ENCODE peak calls at places on chromosomes 12 and 14, in four cellular contexts. One of them, this sample, is unnamed.

GRCh38 chr12:1846421-1847405 is 26.3 kb downstream of the LRTM2 start:
- DNase-seq in stimulated activated CD4-positive, alpha-beta T cell treated with anti-CD3 and anti-CD28 coated beads, Interleukin-15, amount 100 ng/mL, for 1 hour: no peak
- DNase-seq in astrocyte of the cerebellum: no peak
- DNase-seq in WTC11: peak; percentile 7
- DNase-seq in this sample: no peak

GRCh38 chr14:59919582-59920377 is at the start of gene LRRC9:
- DNase-seq in stimulated activated CD4-positive, alpha-beta T cell treated with anti-CD3 and anti-CD28 coated beads, Interleukin-15, amount 100 ng/mL, for 1 hour: no peak
- DNase-seq in astrocyte of the cerebellum: peak; percentile 34
- DNase-seq in WTC11: peak; percentile 96
- DNase-seq in this sample: no peak

GRCh38 chr12:114698566-114699163 is 14.7 kb upstream of the TBX3 start:
- DNase-seq in stimulated activated CD4-positive, alpha-beta T cell treated with anti-CD3 and anti-CD28 coated beads, Interleukin-15, amount 100 ng/mL, for 1 hour: no peak
- DNase-seq in astrocyte of the cerebellum: no peak
- DNase-seq in WTC11: peak; percentile 64
- DNase-seq in this sample: no peak

GRCh38 chr14:45610303-45610702 is 357.3 kb upstream of the MIS18BP1 start:
- DNase-seq in stimulated activated CD4-positive, alpha-beta T cell treated with anti-CD3 and anti-CD28 coated beads, Interleukin-15, amount 100 ng/mL, for 1 hour: no peak
- DNase-seq in astrocyte of the cerebellum: no peak
- DNase-seq in WTC11: no peak
- DNase-seq in this sample: no peak

GRCh38 chr12:52210186-52210924 is 18.5 kb upstream of the KRT80 start:
- DNase-seq in stimulated activated CD4-positive, alpha-beta T cell treated with anti-CD3 and anti-CD28 coated beads, Interleukin-15, amount 100 ng/mL, for 1 hour: no peak
- DNase-seq in astrocyte of the cerebellum: no peak
- DNase-seq in WTC11: peak; percentile 6
- DNase-seq in this sample: no peak

GRCh38 chr12:124739953-124740561 is 123.6 kb downstream of the SCARB1 start:
- DNase-seq in stimulated activated CD4-positive, alpha-beta T cell treated with anti-CD3 and anti-CD28 coated beads, Interleukin-15, amount 100 ng/mL, for 1 hour: no peak
- DNase-seq in astrocyte of the cerebellum: no peak
- DNase-seq in WTC11: no peak
- DNase-seq in this sample: no peak

GRCh38 chr12:130920711-130921381 is 32.9 kb upstream of the ADGRD1 start:
- DNase-seq in stimulated activated CD4-positive, alpha-beta T cell treated with anti-CD3 and anti-CD28 coated beads, Interleukin-15, amount 100 ng/mL, for 1 hour: no peak
- DNase-seq in astrocyte of the cerebellum: no peak
- DNase-seq in WTC11: no peak
- DNase-seq in this sample: no peak

GRCh38 chr12:30725739-30726138 is 29.0 kb downstream of the CAPRIN2 start:
- DNase-seq in stimulated activated CD4-positive, alpha-beta T cell treated with anti-CD3 and anti-CD28 coated beads, Interleukin-15, amount 100 ng/mL, for 1 hour: no peak
- DNase-seq in astrocyte of the cerebellum: peak; percentile 63
- DNase-seq in WTC11: no peak
- DNase-seq in this sample: no peak

GRCh38 chr12:123139926-123140674 is 10.8 kb downstream of the PITPNM2 start:
- DNase-seq in stimulated activated CD4-positive, alpha-beta T cell treated with anti-CD3 and anti-CD28 coated beads, Interleukin-15, amount 100 ng/mL, for 1 hour: no peak
- DNase-seq in astrocyte of the cerebellum: no peak
- DNase-seq in WTC11: no peak
- DNase-seq in this sample: no peak

GRCh38 chr14:89455412-89455811 is 38.4 kb upstream of the FOXN3 start:
- DNase-seq in stimulated activated CD4-positive, alpha-beta T cell treated with anti-CD3 and anti-CD28 coated beads, Interleukin-15, amount 100 ng/mL, for 1 hour: no peak
- DNase-seq in astrocyte of the cerebellum: no peak
- DNase-seq in WTC11: no peak
- DNase-seq in this sample: no peak

GRCh38 chr14:44317433-44317746 is 189.7 kb downstream of the FSCB start:
- DNase-seq in stimulated activated CD4-positive, alpha-beta T cell treated with anti-CD3 and anti-CD28 coated beads, Interleukin-15, amount 100 ng/mL, for 1 hour: no peak
- DNase-seq in astrocyte of the cerebellum: no peak
- DNase-seq in WTC11: no peak
- DNase-seq in this sample: no peak

GRCh38 chr12:6383572-6384498 is at the start of gene LTBR:
- DNase-seq in stimulated activated CD4-positive, alpha-beta T cell treated with anti-CD3 and anti-CD28 coated beads, Interleukin-15, amount 100 ng/mL, for 1 hour: no peak
- DNase-seq in astrocyte of the cerebellum: no peak
- DNase-seq in WTC11: peak; percentile 78
- DNase-seq in this sample: no peak

GRCh38 chr14:95140060-95140858 is 17.1 kb downstream of the DICER1 start:
- DNase-seq in stimulated activated CD4-positive, alpha-beta T cell treated with anti-CD3 and anti-CD28 coated beads, Interleukin-15, amount 100 ng/mL, for 1 hour: no peak
- DNase-seq in astrocyte of the cerebellum: no peak
- DNase-seq in WTC11: no peak
- DNase-seq in this sample: no peak

GRCh38 chr14:105299654-105300541 is 903 bp downstream of the BRF1 start:
- DNase-seq in stimulated activated CD4-positive, alpha-beta T cell treated with anti-CD3 and anti-CD28 coated beads, Interleukin-15, amount 100 ng/mL, for 1 hour: peak; percentile 6
- DNase-seq in astrocyte of the cerebellum: no peak
- DNase-seq in WTC11: no peak
- DNase-seq in this sample: no peak

GRCh38 chr12:89067436-89067835 is 284.9 kb downstream of the DUSP6 start:
- DNase-seq in stimulated activated CD4-positive, alpha-beta T cell treated with anti-CD3 and anti-CD28 coated beads, Interleukin-15, amount 100 ng/mL, for 1 hour: no peak
- DNase-seq in astrocyte of the cerebellum: no peak
- DNase-seq in WTC11: no peak
- DNase-seq in this sample: no peak

GRCh38 chr12:96445743-96446655 is 43.4 kb upstream of the CFAP54 start:
- DNase-seq in stimulated activated CD4-positive, alpha-beta T cell treated with anti-CD3 and anti-CD28 coated beads, Interleukin-15, amount 100 ng/mL, for 1 hour: no peak
- DNase-seq in astrocyte of the cerebellum: no peak
- DNase-seq in WTC11: no peak
- DNase-seq in this sample: no peak

GRCh38 chr12:60335765-60336164 is 739.9 kb downstream of the SLC16A7 start:
- DNase-seq in stimulated activated CD4-positive, alpha-beta T cell treated with anti-CD3 and anti-CD28 coated beads, Interleukin-15, amount 100 ng/mL, for 1 hour: no peak
- DNase-seq in astrocyte of the cerebellum: peak; percentile 8
- DNase-seq in WTC11: no peak
- DNase-seq in this sample: no peak

GRCh38 chr12:26422839-26423398 is 227.5 kb downstream of the SSPN start:
- DNase-seq in stimulated activated CD4-positive, alpha-beta T cell treated with anti-CD3 and anti-CD28 coated beads, Interleukin-15, amount 100 ng/mL, for 1 hour: no peak
- DNase-seq in astrocyte of the cerebellum: no peak
- DNase-seq in WTC11: no peak
- DNase-seq in this sample: no peak

GRCh38 chr12:2183556-2184541 is 131.1 kb downstream of the CACNA1C start:
- DNase-seq in stimulated activated CD4-positive, alpha-beta T cell treated with anti-CD3 and anti-CD28 coated beads, Interleukin-15, amount 100 ng/mL, for 1 hour: no peak
- DNase-seq in astrocyte of the cerebellum: peak; percentile 74
- DNase-seq in WTC11: no peak
- DNase-seq in this sample: no peak

GRCh38 chr12:6858796-6859195 is 6.8 kb downstream of the USP5 start:
- DNase-seq in stimulated activated CD4-positive, alpha-beta T cell treated with anti-CD3 and anti-CD28 coated beads, Interleukin-15, amount 100 ng/mL, for 1 hour: no peak
- DNase-seq in astrocyte of the cerebellum: no peak
- DNase-seq in WTC11: no peak
- DNase-seq in this sample: no peak

GRCh38 chr12:52740591-52740990 is 36.6 kb downstream of the KRT76 start:
- DNase-seq in stimulated activated CD4-positive, alpha-beta T cell treated with anti-CD3 and anti-CD28 coated beads, Interleukin-15, amount 100 ng/mL, for 1 hour: no peak
- DNase-seq in astrocyte of the cerebellum: no peak
- DNase-seq in WTC11: no peak
- DNase-seq in this sample: no peak

GRCh38 chr14:50447491-50447890 is 50.8 kb upstream of the CDKL1 start:
- DNase-seq in stimulated activated CD4-positive, alpha-beta T cell treated with anti-CD3 and anti-CD28 coated beads, Interleukin-15, amount 100 ng/mL, for 1 hour: no peak
- DNase-seq in astrocyte of the cerebellum: no peak
- DNase-seq in WTC11: no peak
- DNase-seq in this sample: no peak

GRCh38 chr12:5941907-5942306 is 3.2 kb downstream of the ANO2 start:
- DNase-seq in stimulated activated CD4-positive, alpha-beta T cell treated with anti-CD3 and anti-CD28 coated beads, Interleukin-15, amount 100 ng/mL, for 1 hour: no peak
- DNase-seq in astrocyte of the cerebellum: no peak
- DNase-seq in WTC11: no peak
- DNase-seq in this sample: no peak

GRCh38 chr14:78005325-78005724 is 164.8 kb upstream of the NRXN3 start:
- DNase-seq in stimulated activated CD4-positive, alpha-beta T cell treated with anti-CD3 and anti-CD28 coated beads, Interleukin-15, amount 100 ng/mL, for 1 hour: no peak
- DNase-seq in astrocyte of the cerebellum: peak; percentile 80
- DNase-seq in WTC11: no peak
- DNase-seq in this sample: no peak

GRCh38 chr12:78293039-78293686 is 462.5 kb downstream of the NAV3 start:
- DNase-seq in stimulated activated CD4-positive, alpha-beta T cell treated with anti-CD3 and anti-CD28 coated beads, Interleukin-15, amount 100 ng/mL, for 1 hour: no peak
- DNase-seq in astrocyte of the cerebellum: no peak
- DNase-seq in WTC11: no peak
- DNase-seq in this sample: no peak

GRCh38 chr12:92928431-92928961 is 599 bp downstream of the EEA1 start:
- DNase-seq in stimulated activated CD4-positive, alpha-beta T cell treated with anti-CD3 and anti-CD28 coated beads, Interleukin-15, amount 100 ng/mL, for 1 hour: peak; percentile 37
- DNase-seq in astrocyte of the cerebellum: no peak
- DNase-seq in WTC11: peak; percentile 16
- DNase-seq in this sample: peak; percentile 56

GRCh38 chr14:91116913-91117588 is 3.2 kb downstream of the DGLUCY start:
- DNase-seq in stimulated activated CD4-positive, alpha-beta T cell treated with anti-CD3 and anti-CD28 coated beads, Interleukin-15, amount 100 ng/mL, for 1 hour: peak; percentile 15
- DNase-seq in astrocyte of the cerebellum: no peak
- DNase-seq in WTC11: no peak
- DNase-seq in this sample: no peak

This sample was measured in activated B cell treated with CpG ODN at 0.5 μM for 24 hours.